ENCODE peak calls at places on chromosomes 3 and 15, in six cellular contexts. H, V, P, K, W and C are unnamed samples.

GRCh38 chr3:153753035-153753434 is 368.2 kb upstream of the ARHGEF26 start:
- DNase-seq in H (no peak), V (no peak), P (no peak), K (no peak), W (no peak), C (no peak)

GRCh38 chr3:156817931-156818765 is 8.0 kb upstream of the LEKR1 start:
- DNase-seq in H (no peak), V (no peak), P (peak), K (peak), W (no peak), C (peak)

GRCh38 chr3:187684880-187685279 is 14.7 kb upstream of the SST start:
- DNase-seq in H (peak), V (no peak), P (no peak), K (no peak), W (no peak), C (no peak)

GRCh38 chr15:60381148-60381788 is 16.5 kb downstream of the ANXA2 start:
- DNase-seq in H (peak), V (no peak), P (peak), K (no peak), W (no peak), C (no peak)

GRCh38 chr15:45378149-45378912 is at the start of gene GATM:
- DNase-seq in H (peak), V (peak), P (peak), K (peak), W (peak), C (peak)

GRCh38 chr3:45226206-45226915 is at the start of gene TMEM158:
- DNase-seq in H (peak), V (peak), P (peak), K (peak), W (peak), C (peak)

GRCh38 chr3:43872301-43872700 is 181.6 kb downstream of the ABHD5 start:
- DNase-seq in H (peak), V (no peak), P (peak), K (peak), W (no peak), C (no peak)

GRCh38 chr3:134590766-134591165 is 60.1 kb downstream of the KY start:
- DNase-seq in H (no peak), V (no peak), P (no peak), K (peak), W (no peak), C (no peak)

GRCh38 chr3:109977903-109978302 is 640.6 kb upstream of the DPPA4 start:
- DNase-seq in H (no peak), V (no peak), P (no peak), K (no peak), W (no peak), C (no peak)

GRCh38 chr3:140176526-140176925 is 241.5 kb downstream of the CLSTN2 start:
- DNase-seq in H (no peak), V (no peak), P (no peak), K (no peak), W (no peak), C (no peak)

GRCh38 chr3:46558184-46559029 is 7.7 kb downstream of the LRRC2 start:
- DNase-seq in H (peak), V (peak), P (peak), K (peak), W (peak), C (peak)

GRCh38 chr3:81394656-81395055 is 366.8 kb downstream of the GBE1 start:
- DNase-seq in H (no peak), V (no peak), P (no peak), K (no peak), W (no peak), C (no peak)

DNA sequence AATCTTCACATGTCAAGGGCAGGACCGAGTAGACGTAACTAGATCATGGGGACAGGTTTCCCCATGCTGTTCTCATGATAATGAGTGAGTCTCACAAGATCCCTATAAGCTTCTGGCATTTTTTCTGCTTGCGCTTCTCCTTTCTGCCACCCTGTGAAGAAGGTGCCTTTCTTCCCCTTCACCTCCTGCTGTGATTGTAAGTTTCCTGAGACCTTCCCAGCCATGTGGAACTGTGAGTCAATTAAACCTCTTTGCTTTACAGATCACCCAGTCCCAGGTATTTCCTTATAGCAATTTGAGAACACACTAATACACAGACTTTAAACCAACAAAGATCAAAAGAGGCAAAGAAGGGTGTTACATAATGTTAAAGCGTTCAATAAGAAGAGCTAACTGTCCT is 156.6 kb upstream of the UBE2E2 start:
- DNase-seq in H (no peak), V (no peak), P (no peak), K (no peak), W (no peak), C (no peak)
- H3K4me3 ChIP-seq in H (no peak), V (no peak), P (no peak), K (no peak), W (no peak), C (no peak)

GRCh38 chr15:49875392-49875791 is 243.6 kb downstream of the ATP8B4 start:
- DNase-seq in H (no peak), V (no peak), P (no peak), K (no peak), W (no peak), C (peak)
- TF ChIP-seq CTCF in H (peak), V (no peak), P (peak), K (peak), W (no peak), C (peak)

DNA sequence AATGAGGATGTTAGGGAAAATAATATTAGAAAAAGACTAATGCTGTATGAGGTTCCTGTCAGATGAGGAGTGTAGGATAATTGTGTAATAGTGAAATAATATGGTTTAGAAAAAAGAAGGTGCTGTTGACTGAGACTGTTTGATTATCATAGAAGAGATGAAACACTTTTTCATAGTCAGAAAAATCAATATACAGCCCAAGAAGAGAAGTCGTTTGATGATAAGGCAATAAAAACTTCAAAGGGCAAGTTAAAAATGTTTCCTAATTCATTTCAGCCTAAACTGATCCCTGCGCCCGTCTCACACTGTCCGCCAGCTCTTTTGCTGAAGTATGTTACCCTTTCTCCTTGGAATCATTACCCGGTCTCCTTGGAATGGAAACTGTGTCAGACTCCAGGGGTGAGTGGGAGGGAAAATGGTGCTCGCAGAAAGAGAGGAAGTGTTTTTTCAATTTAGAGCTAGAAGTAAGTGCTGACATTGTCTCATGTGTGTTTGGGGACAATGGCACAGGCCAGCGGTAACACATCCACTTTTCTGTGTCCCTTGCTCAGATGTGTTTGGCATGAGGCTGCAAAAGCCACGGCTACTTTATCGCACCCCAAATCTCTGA is 23.6 kb downstream of the DUT start:
- DNase-seq in H (no peak), V (no peak), P (no peak), K (no peak), W (no peak), C (no peak)
- H3K4me3 ChIP-seq in H (no peak), V (no peak), P (no peak), K (no peak), W (no peak), C (no peak)

DNA sequence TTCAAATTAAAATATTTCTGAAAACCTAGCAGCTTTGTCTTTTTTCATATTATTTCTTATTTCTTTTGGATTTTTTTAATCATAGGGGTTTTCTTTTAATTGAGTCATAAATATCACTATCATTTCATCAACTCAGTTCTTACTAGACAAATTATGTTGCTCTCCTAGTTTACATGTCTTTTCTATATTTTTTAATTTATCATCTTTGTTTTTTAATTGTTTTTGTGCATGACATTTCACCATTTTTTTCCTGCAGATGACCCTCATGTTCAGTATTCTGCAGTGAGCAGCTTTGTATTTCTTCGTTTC is 89.9 kb downstream of the RASA2 start:
- DNase-seq in H (no peak), V (no peak), P (no peak), K (no peak), W (no peak), C (no peak)
- TF ChIP-seq CTCF in H (no peak), V (no peak), P (peak), K (no peak), W (no peak), C (no peak)

GRCh38 chr3:152243301-152243711 is 25.4 kb upstream of the MBNL1 start:
- DNase-seq in H (no peak), V (no peak), P (no peak), K (no peak), W (no peak), C (peak)
- H3K4me3 ChIP-seq in H (no peak), V (no peak), P (no peak), K (no peak), W (peak), C (peak)

GRCh38 chr3:57544181-57545125 is at the start of gene DNAH12:
- DNase-seq in H (no peak), V (no peak), P (peak), K (no peak), W (no peak), C (no peak)
- TF ChIP-seq CTCF in H (no peak), V (no peak), P (no peak), K (no peak), W (no peak), C (no peak)

GRCh38 chr3:56758539-56758981 is 43.2 kb downstream of the ARHGEF3 start:
- DNase-seq in H (peak), V (no peak), P (peak), K (peak), W (peak), C (peak)
- H3K4me3 ChIP-seq in H (no peak), V (no peak), P (peak), K (no peak), W (no peak), C (no peak)

GRCh38 chr3:50146316-50146901 is 8.7 kb upstream of the SEMA3F start:
- DNase-seq in H (no peak), V (no peak), P (no peak), K (peak), W (no peak), C (no peak)
- TF ChIP-seq CTCF in H (no peak), V (no peak), P (no peak), K (peak), W (no peak), C (no peak)

GRCh38 chr3:122005033-122005565 is 16.9 kb downstream of the ILDR1 start:
- DNase-seq in H (no peak), V (no peak), P (no peak), K (no peak), W (no peak), C (peak)

GRCh38 chr3:122004123-122004522 is 17.9 kb downstream of the ILDR1 start:
- DNase-seq in H (no peak), V (no peak), P (no peak), K (peak), W (no peak), C (no peak)

GRCh38 chr3:122003112-122003511 is 18.9 kb downstream of the ILDR1 start:
- DNase-seq in H (no peak), V (no peak), P (no peak), K (no peak), W (peak), C (peak)

GRCh38 chr3:122001892-122002291 is 20.2 kb downstream of the ILDR1 start:
- DNase-seq in H (no peak), V (no peak), P (no peak), K (no peak), W (no peak), C (no peak)

GRCh38 chr3:122003596-122003995 is 18.5 kb downstream of the ILDR1 start:
- DNase-seq in H (no peak), V (no peak), P (no peak), K (peak), W (no peak), C (no peak)
- H3K4me3 ChIP-seq in H (no peak), V (no peak), P (no peak), K (no peak), W (no peak), C (peak)